ENCODE peak calls at places on chromosomes 5 and 9, in seven cellular contexts. S is H1, R is PC-3, M is GM23248, G is fibroblast of lung, Y is MM.1S, P is GM23338. Q is an unnamed sample. For H3K36me3, the result is how much of the 10 kb centered on the place peaks cover.

GRCh38 chr5:179420476-179420875 is 75.2 kb upstream of the ADAMTS2 start:
- DNase-seq in S (no peak), R (no peak), M (no peak), G (no peak), Y (no peak), P (no peak), Q (no peak)

GRCh38 chr5:54703568-54704255 is 186.2 kb downstream of the SNX18 start:
- DNase-seq in S (no peak), R (no peak), M (peak), G (peak), Y (no peak), P (no peak), Q (no peak)

GRCh38 chr5:158977642-158978041 is 122.1 kb downstream of the EBF1 start:
- DNase-seq in S (no peak), R (no peak), M (no peak), G (no peak), Y (no peak), P (no peak), Q (no peak)

GRCh38 chr5:5341531-5342292 is 80.8 kb upstream of the ICE1 start:
- DNase-seq in S (no peak), R (peak), M (peak), G (peak), Y (no peak), P (no peak), Q (peak)

GRCh38 chr5:173884402-173885053 is 3.6 kb upstream of the CPEB4 start:
- DNase-seq in S (no peak), R (no peak), M (no peak), G (no peak), Y (peak), P (no peak), Q (peak)

GRCh38 chr9:131441441-131441840 is 47.6 kb downstream of the PRRC2B start:
- DNase-seq in S (no peak), R (no peak), M (no peak), G (no peak), Y (no peak), P (no peak), Q (no peak)

GRCh38 chr5:126422994-126423788 is at the start of gene GRAMD2B:
- DNase-seq in S (peak), R (peak), M (peak), G (peak), Y (peak), P (peak), Q (peak)

GRCh38 chr9:100466828-100467220 is 6.1 kb upstream of the TMEFF1 start:
- DNase-seq in S (no peak), R (no peak), M (no peak), G (no peak), Y (no peak), P (no peak), Q (no peak)

GRCh38 chr9:36855443-36856315 is 178.4 kb downstream of the PAX5 start:
- DNase-seq in S (no peak), R (peak), M (peak), G (no peak), Y (peak), P (peak), Q (no peak)

GRCh38 chr5:92849798-92850197 is 731.2 kb downstream of the NR2F1-AS1 start:
- DNase-seq in S (no peak), R (no peak), M (no peak), G (peak), Y (no peak), P (no peak), Q (no peak)

GRCh38 chr5:99130081-99130480 is 201.3 kb upstream of the CHD1 start:
- DNase-seq in S (no peak), R (no peak), M (no peak), G (no peak), Y (no peak), P (no peak), Q (no peak)

GRCh38 chr5:151896041-151896691 is 28.5 kb downstream of the GLRA1 start:
- DNase-seq in S (peak), R (peak), M (peak), G (peak), Y (no peak), P (peak), Q (peak)

GRCh38 chr9:137670391-137671195 is 51.8 kb downstream of the EHMT1 start:
- DNase-seq in S (no peak), R (no peak), M (peak), G (no peak), Y (no peak), P (peak), Q (peak)

GRCh38 chr9:131370638-131371037 is 23.2 kb upstream of the PRRC2B start:
- DNase-seq in S (no peak), R (no peak), M (no peak), G (no peak), Y (no peak), P (no peak), Q (peak)

GRCh38 chr5:179800696-179801201 is 5.9 kb downstream of the MGAT4B start:
- DNase-seq in S (no peak), R (no peak), M (no peak), G (no peak), Y (no peak), P (no peak), Q (no peak)

GRCh38 chr9:129854588-129855110 is 19.4 kb downstream of the USP20 start:
- DNase-seq in S (no peak), R (no peak), M (no peak), G (no peak), Y (no peak), P (no peak), Q (no peak)

GRCh38 chr5:168653611-168654010 is 74.4 kb upstream of the PANK3 start:
- DNase-seq in S (no peak), R (no peak), M (no peak), G (no peak), Y (no peak), P (no peak), Q (no peak)

GRCh38 chr5:93746406-93747056 is 5.1 kb upstream of the POU5F2 start:
- DNase-seq in S (no peak), R (peak), M (peak), G (peak), Y (no peak), P (no peak), Q (peak)

GRCh38 chr5:138985256-138985655 is 110.1 kb upstream of the LRRTM2 start:
- DNase-seq in S (no peak), R (peak), M (peak), G (peak), Y (no peak), P (no peak), Q (no peak)

GRCh38 chr9:7149258-7149657 is 391.5 kb downstream of the KDM4C start:
- DNase-seq in S (no peak), R (no peak), M (no peak), G (no peak), Y (no peak), P (no peak), Q (no peak)

GRCh38 chr5:97365918-97366317 is 182.9 kb upstream of the RIOK2 start:
- DNase-seq in S (no peak), R (no peak), M (no peak), G (no peak), Y (no peak), P (no peak), Q (no peak)

GRCh38 chr9:13033959-13034695 is 245.4 kb downstream of the MPDZ start:
- DNase-seq in S (peak), R (peak), M (peak), G (peak), Y (peak), P (peak), Q (peak)

GRCh38 chr5:143051244-143052058 is 281.3 kb downstream of the ARHGAP26 start:
- DNase-seq in S (no peak), R (peak), M (peak), G (peak), Y (no peak), P (peak), Q (peak)

GRCh38 chr5:126544087-126544740 is 50.8 kb downstream of the ALDH7A1 start:
- DNase-seq in S (no peak), R (peak), M (peak), G (no peak), Y (peak), P (peak), Q (peak)

GRCh38 chr9:134488251-134488900 is 153.2 kb upstream of the COL5A1 start:
- DNase-seq in S (no peak), R (no peak), M (peak), G (no peak), Y (no peak), P (no peak), Q (no peak)

GRCh38 chr5:107542428-107542827 is 128.3 kb downstream of the EFNA5 start:
- DNase-seq in S (no peak), R (peak), M (peak), G (peak), Y (no peak), P (no peak), Q (peak)

GRCh38 chr5:90549729-90550275 is 8.8 kb upstream of the ADGRV1 start:
- DNase-seq in S (no peak), R (no peak), M (no peak), G (no peak), Y (no peak), P (no peak), Q (no peak)
- H3K36me3 ChIP-seq in S (under half), R (under half), M (under half), G (under half), Y (under half), P (under half), Q (under half)

GRCh38 chr5:111223790-111224560 is at the start of gene CAMK4:
- DNase-seq in S (peak), R (peak), M (peak), G (peak), Y (peak), P (peak), Q (peak)
- TF ChIP-seq EZH2 in S (no peak), R (no peak), M (no peak), G (no peak), Y (no peak), P (no peak), Q (no peak)

GRCh38 chr9:2638871-2639673 is 17.5 kb downstream of the VLDLR start:
- DNase-seq in S (no peak), R (no peak), M (no peak), G (no peak), Y (no peak), P (no peak), Q (no peak)
- H3K36me3 ChIP-seq in S (half or more), R (under half), M (under half), G (under half), Y (under half), P (half or more), Q (under half)

GRCh38 chr9:135613946-135614805 is 25.2 kb downstream of the GLT6D1 start:
- DNase-seq in S (no peak), R (no peak), M (no peak), G (no peak), Y (no peak), P (no peak), Q (no peak)

GRCh38 chr9:135616621-135617537 is 22.5 kb downstream of the GLT6D1 start:
- DNase-seq in S (no peak), R (no peak), M (no peak), G (no peak), Y (no peak), P (no peak), Q (no peak)

GRCh38 chr9:135615666-135616620 is 23.4 kb downstream of the GLT6D1 start:
- DNase-seq in S (no peak), R (no peak), M (no peak), G (no peak), Y (no peak), P (no peak), Q (no peak)

GRCh38 chr9:135612981-135613910 is 26.1 kb downstream of the GLT6D1 start:
- DNase-seq in S (no peak), R (no peak), M (no peak), G (no peak), Y (no peak), P (no peak), Q (no peak)

GRCh38 chr9:135614821-135615665 is 24.3 kb downstream of the GLT6D1 start:
- DNase-seq in S (no peak), R (no peak), M (no peak), G (no peak), Y (no peak), P (no peak), Q (no peak)
- TF ChIP-seq EZH2 in S (no peak), R (no peak), M (no peak), G (no peak), Y (no peak), P (no peak), Q (no peak)

GRCh38 chr5:80206282-80206681 is 49.6 kb downstream of the SERINC5 start:
- DNase-seq in S (no peak), R (peak), M (peak), G (peak), Y (no peak), P (no peak), Q (peak)
- H3K36me3 ChIP-seq in S (under half), R (under half), M (under half), G (under half), Y (under half), P (under half), Q (under half)

GRCh38 chr5:135038829-135039525 is 4.9 kb upstream of the PITX1 start:
- DNase-seq in S (no peak), R (no peak), M (peak), G (no peak), Y (no peak), P (peak), Q (peak)
- TF ChIP-seq EZH2 in S (peak), R (no peak), M (peak), G (peak), Y (no peak), P (peak), Q (peak)

GRCh38 chr5:38450627-38451371 is 105.6 kb downstream of the LIFR start:
- DNase-seq in S (no peak), R (no peak), M (peak), G (no peak), Y (no peak), P (no peak), Q (no peak)
- H3K36me3 ChIP-seq in S (under half), R (under half), M (under half), G (under half), Y (under half), P (under half), Q (under half)

GRCh38 chr9:114097613-114098020 is 1.5 kb downstream of the KIF12 start:
- DNase-seq in S (no peak), R (peak), M (peak), G (peak), Y (no peak), P (no peak), Q (peak)
- TF ChIP-seq EZH2 in S (no peak), R (no peak), M (no peak), G (no peak), Y (no peak), P (no peak), Q (no peak)

GRCh38 chr5:14414615-14415515 is 166.7 kb upstream of the OTULINL start:
- DNase-seq in S (no peak), R (no peak), M (no peak), G (no peak), Y (no peak), P (no peak), Q (no peak)

GRCh38 chr5:14413331-14413750 is 168.3 kb upstream of the OTULINL start:
- DNase-seq in S (no peak), R (no peak), M (no peak), G (peak), Y (no peak), P (no peak), Q (no peak)

GRCh38 chr5:14415516-14416074 is 166.0 kb upstream of the OTULINL start:
- DNase-seq in S (no peak), R (no peak), M (no peak), G (peak), Y (no peak), P (no peak), Q (no peak)

GRCh38 chr5:14416709-14417108 is 164.9 kb upstream of the OTULINL start:
- DNase-seq in S (no peak), R (no peak), M (no peak), G (peak), Y (no peak), P (no peak), Q (no peak)

DNA sequence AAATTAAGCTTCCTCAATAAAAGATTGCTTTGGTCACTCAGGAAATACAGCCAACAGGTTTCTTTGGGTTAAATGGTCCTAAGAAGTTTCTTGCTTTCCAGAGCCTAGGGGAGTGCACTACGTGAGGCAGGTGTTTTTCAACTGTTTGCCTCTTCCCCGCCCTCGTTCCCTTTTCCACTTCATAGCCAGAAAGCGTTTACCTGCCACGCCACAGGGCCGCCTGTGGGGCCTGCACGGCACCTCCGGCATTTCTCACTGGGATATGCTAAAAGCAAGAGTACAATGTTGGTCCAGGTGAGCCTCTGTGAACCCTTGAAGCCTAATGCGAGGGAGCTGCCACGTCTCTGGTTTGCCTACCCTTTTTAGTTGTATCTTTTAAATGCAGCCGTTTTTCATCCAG is 167.6 kb upstream of the OTULINL start:
- DNase-seq in S (no peak), R (no peak), M (no peak), G (no peak), Y (no peak), P (no peak), Q (no peak)
- H3K36me3 ChIP-seq in S (under half), R (half or more), M (half or more), G (under half), Y (under half), P (under half), Q (under half)

DNA sequence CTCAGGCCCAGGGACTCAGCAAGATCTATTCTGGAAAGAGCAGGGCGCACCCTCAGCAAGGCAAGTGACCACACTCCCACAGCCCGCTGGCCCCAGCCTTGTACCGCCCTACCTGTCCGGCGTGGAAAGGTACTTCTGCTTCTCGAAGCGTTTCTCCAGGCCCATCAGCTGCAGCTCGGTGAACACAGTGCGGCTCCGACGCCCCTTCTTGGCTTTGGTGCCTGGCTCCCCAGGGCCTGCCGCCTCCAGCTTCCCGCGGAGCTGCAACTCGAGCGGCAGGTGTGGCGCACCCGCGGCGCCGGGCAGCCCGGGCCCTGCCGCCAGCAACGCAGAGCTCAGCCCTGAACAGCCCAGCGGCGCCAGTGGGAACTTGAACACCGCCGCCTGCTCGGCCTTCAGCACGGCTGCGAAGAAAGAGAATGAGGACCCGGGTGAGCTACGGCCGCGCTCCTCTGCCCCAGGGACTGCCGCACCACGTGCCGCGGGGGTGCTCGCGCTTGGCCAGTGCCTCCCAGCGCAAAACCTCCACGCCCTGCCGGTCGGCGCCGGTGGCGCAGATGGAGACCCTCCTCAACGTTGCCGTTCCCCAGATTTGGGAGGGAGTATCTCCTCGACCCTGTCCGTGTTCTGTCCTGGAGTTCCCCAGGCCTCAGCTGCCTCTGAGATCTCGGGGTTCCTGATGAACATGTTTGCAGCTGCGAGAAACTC is 2.2 kb downstream of the BARX1 start:
- DNase-seq in S (no peak), R (no peak), M (no peak), G (no peak), Y (no peak), P (peak), Q (no peak)
- TF ChIP-seq EZH2 in S (peak), R (no peak), M (no peak), G (peak), Y (no peak), P (peak), Q (peak)